ENCODE peak calls at places on chromosomes 4 and X, in four cellular contexts. Q, A, C and P are unnamed samples.

GRCh38 chrX:38817004-38817703 is 15.9 kb downstream of the MID1IP1 start:
- DNase-seq in Q (peak; percentile 14), A (no peak), C (no peak), P (no peak)

GRCh38 chrX:44507292-44507691 is 35.4 kb downstream of the FUNDC1 start:
- DNase-seq in Q (no peak), A (no peak), C (no peak), P (no peak)

GRCh38 chr4:153142700-153143438 is 61.4 kb upstream of the TRIM2 start:
- DNase-seq in Q (no peak), A (no peak), C (peak; percentile 63), P (peak; percentile 77)

GRCh38 chr4:19580090-19580489 is 671.6 kb upstream of the SLIT2 start:
- DNase-seq in Q (no peak), A (no peak), C (no peak), P (no peak)

GRCh38 chr4:185210102-185210981 is 944 bp downstream of the SNX25 start:
- DNase-seq in Q (peak; percentile 55), A (no peak), C (peak; percentile 13), P (peak; percentile 22)

GRCh38 chrX:8748855-8749254 is 16.9 kb upstream of the ANOS1 start:
- DNase-seq in Q (peak; percentile 12), A (no peak), C (no peak), P (peak; percentile 33)

GRCh38 chr4:1130318-1131186 is 17.2 kb upstream of the RNF212 start:
- DNase-seq in Q (peak; percentile 86), A (peak; percentile 57), C (peak; percentile 56), P (peak; percentile 83)

GRCh38 chr4:122700178-122700725 is 32.3 kb upstream of the BBS12 start:
- DNase-seq in Q (peak; percentile 50), A (no peak), C (peak; percentile 12), P (no peak)

GRCh38 chr4:83362492-83363329 is 28.1 kb upstream of the HPSE start:
- DNase-seq in Q (no peak), A (no peak), C (peak; percentile 96), P (no peak)

GRCh38 chrX:70494441-70494840 is 49.8 kb downstream of the DLG3 start:
- DNase-seq in Q (no peak), A (no peak), C (no peak), P (no peak)

GRCh38 chrX:106780664-106781377 is 21.7 kb upstream of the TBC1D8B start:
- DNase-seq in Q (no peak), A (no peak), C (peak; percentile 71), P (no peak)

GRCh38 chr4:69750346-69750745 is 10.1 kb downstream of the SULT1B1 start:
- DNase-seq in Q (no peak), A (no peak), C (no peak), P (no peak)

GRCh38 chrX:130497531-130497930 is 95.7 kb downstream of the RBMX2 start:
- DNase-seq in Q (no peak), A (no peak), C (no peak), P (no peak)

GRCh38 chr4:38224850-38225249 is 264.7 kb downstream of the PTTG2 start:
- DNase-seq in Q (no peak), A (no peak), C (no peak), P (no peak)

GRCh38 chr4:48071171-48071570 is 54.6 kb downstream of the NIPAL1 start:
- DNase-seq in Q (no peak), A (no peak), C (no peak), P (no peak)

GRCh38 chr4:16484711-16485110 is 258.4 kb upstream of the TAPT1 start:
- DNase-seq in Q (no peak), A (no peak), C (no peak), P (no peak)

GRCh38 chrX:37745354-37745753 is 34.5 kb upstream of the CYBB start:
- DNase-seq in Q (peak; percentile 66), A (peak; percentile 53), C (peak; percentile 35), P (peak; percentile 73)

GRCh38 chr4:138243369-138243768 is 1.2 kb upstream of the SLC7A11 start:
- DNase-seq in Q (no peak), A (no peak), C (no peak), P (no peak)

GRCh38 chr4:161554372-161554990 is 609.3 kb downstream of the FSTL5 start:
- DNase-seq in Q (no peak), A (no peak), C (no peak), P (no peak)

GRCh38 chr4:1081689-1082040 is 31.7 kb downstream of the RNF212 start:
- DNase-seq in Q (no peak), A (no peak), C (no peak), P (no peak)

GRCh38 chrX:2767631-2768455 is 16.0 kb downstream of the XG start:
- DNase-seq in Q (no peak), A (no peak), C (peak; percentile 37), P (no peak)

GRCh38 chr4:4402966-4403365 is 16.1 kb downstream of the NSG1 start:
- DNase-seq in Q (no peak), A (no peak), C (no peak), P (no peak)
- TF ChIP-seq FOXM1 in Q (no peak), A (no peak), C (no peak), P (no peak)

DNA sequence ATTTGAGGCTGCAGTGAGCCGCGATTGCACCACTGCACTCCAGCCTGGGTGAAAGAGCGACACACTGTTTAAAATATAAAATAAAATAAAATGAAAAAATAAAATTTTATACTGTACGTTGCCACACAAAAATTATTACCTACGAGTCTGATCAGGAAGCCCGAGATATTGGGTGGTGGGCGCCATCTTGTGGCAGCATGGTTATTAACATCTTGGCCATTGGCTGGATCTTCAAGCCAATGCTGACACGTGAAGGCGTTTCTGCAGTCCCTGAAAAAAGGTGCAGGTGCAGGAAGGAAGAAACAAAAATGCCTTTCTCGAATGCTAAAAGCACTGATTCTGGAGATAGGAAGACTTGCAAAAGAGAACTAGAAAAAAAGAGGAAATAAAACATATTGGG is 4.9 kb upstream of the TLR8 start:
- DNase-seq in Q (peak; percentile 75), A (no peak), C (peak; percentile 11), P (peak; percentile 73)
- TF ChIP-seq FOXK2 in Q (no peak), A (no peak), C (no peak), P (no peak)

DNA sequence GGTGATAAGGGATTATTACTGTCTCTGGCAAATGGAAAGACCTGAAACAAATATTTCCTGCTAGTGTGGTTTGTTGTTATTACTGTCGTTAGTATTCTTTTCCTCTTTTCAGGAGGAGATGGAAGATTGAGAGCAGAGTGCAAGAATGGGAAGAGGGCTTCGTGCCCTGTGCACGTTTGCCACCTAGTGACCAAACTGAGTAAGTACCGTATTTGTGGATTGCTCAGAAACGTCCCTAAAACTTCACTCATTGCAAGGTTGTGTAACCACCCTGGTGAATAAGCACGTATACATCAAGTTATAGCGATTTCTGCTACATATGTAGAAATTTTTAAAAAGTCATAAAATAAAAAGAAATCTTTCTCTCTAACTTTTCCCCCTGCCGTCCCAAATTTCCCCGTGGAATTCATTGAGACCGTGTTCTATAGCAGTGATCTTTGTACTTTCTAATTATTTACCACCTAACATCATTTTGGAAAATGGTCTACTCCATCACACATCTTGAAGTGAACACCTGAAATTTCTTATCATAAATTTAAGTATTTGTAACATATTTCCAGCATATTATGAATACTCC is 24.3 kb downstream of the LINC00632 start:
- DNase-seq in Q (peak; percentile 39), A (no peak), C (peak; percentile 5), P (peak; percentile 67)
- TF ChIP-seq FOXM1 in Q (no peak), A (no peak), C (no peak), P (no peak)

DNA sequence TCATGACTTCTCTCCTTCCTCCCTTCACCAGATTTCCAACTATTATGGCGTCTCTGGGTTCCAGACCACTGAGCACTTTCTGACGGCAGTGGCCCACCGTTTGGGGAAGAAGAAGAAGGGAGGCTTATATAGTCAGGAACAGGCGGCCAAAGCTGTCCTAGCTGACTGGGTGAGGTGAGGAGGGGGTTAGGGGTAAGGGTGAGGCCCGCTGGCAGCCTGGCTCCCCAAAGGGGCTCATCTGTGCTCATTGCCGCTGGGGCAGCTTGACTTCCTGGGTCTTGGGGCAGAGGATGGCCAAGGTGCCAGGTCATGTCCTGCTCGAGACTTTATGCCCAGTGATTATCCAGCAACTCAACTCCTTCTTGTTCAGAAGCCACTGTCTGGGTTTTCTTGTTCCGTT is 21.8 kb downstream of the GNL3L start:
- DNase-seq in Q (no peak), A (no peak), C (no peak), P (no peak)
- TF ChIP-seq FOXK2 in Q (no peak), A (no peak), C (no peak), P (no peak)

DNA sequence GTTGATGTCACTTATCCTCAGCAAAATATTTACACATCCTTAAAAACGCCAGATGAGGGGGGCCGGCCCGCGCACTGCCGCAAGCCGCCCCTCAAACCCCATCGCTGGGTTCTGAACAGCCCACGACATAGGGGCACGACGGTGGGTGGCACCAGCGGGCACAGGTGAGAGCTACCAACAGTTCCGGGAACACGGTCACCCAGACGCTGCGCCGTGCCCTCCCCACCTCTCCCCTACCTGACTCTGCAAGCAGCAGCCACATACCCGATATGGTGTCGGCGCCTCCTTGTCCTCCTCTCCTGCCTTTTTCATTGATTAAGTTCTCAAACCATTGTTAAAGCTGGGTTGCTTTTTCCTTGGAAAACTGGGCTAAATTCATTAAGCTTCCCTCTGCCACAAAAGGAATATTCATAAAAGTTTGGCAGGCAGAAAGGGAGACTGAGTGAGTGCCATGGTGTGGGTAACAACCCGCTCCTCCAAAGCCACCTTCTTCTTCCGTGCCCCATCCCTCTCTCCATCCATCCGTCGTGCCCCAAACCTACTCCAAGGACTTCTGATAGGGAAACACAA is 1.4 kb downstream of the RAI2 start:
- DNase-seq in Q (no peak), A (no peak), C (no peak), P (no peak)
- TF ChIP-seq FOXM1 in Q (no peak), A (no peak), C (no peak), P (no peak)

DNA sequence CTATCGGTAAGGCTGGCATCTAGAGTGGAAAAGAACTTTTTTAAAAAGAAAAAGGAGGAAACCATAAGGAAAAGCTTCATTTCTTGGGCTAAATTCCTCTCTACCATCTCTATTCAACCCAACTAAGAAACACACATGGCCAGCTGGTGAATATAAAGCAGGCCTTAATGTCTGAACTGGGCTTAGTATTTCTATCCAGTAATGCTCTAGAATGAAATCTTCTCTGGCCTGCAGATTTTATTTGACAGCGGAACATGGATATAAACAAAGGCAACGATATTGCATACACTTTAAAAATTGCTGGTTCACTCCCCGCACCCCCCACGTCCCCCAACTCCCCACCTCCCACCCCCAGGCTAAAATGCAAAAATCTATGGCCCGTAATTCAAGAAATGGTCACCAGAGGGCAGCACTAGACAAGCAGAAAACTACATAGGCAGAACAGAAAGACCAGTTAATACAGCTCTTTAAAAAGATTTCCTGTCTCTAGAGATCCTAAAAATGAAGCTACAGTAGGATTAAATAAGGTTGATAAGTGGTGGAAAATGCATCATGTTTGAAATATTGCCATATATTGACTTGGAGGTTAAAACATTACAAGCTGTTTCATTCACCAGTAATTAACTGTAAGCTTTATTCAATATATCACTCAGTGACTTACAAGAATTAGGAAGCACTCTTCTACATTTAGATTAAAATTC is 155.2 kb upstream of the GALNT7 start:
- DNase-seq in Q (peak; percentile 62), A (peak; percentile 9), C (peak; percentile 21), P (peak; percentile 44)
- TF ChIP-seq FOXK2 in Q (peak; percentile 12), A (no peak), C (no peak), P (no peak)